ENCODE peak calls at places on chromosomes 7 and 10, in ten cellular contexts. One of them, this sample, is unnamed.

GRCh38 chr7:106021211-106022067 is 58.4 kb downstream of the CDHR3 start:
- DNase-seq in GM13977: no peak
- DNase-seq in tibial artery: no peak
- DNase-seq in activated CD4-positive, alpha-beta T cell treated with anti-CD3 and anti-CD28 coated beads for 48 hours: no peak
- DNase-seq in progenitor cell of endocrine pancreas: no peak
- DNase-seq in dorsolateral prefrontal cortex: no peak
- DNase-seq in GM03348: no peak
- DNase-seq in GM12865: no peak
- DNase-seq in GM04504: no peak
- DNase-seq in activated naive CD8-positive, alpha-beta T cell treated with anti-CD3 and anti-CD28 coated beads, Interleukin-2, amount 50 U/mL, for 24 hours: no peak
- DNase-seq in this sample: no peak

GRCh38 chr10:132698761-132699391 is 87.1 kb downstream of the NKX6-2 start:
- DNase-seq in GM13977: no peak
- DNase-seq in tibial artery: peak; percentile 7
- DNase-seq in activated CD4-positive, alpha-beta T cell treated with anti-CD3 and anti-CD28 coated beads for 48 hours: no peak
- DNase-seq in progenitor cell of endocrine pancreas: no peak
- DNase-seq in dorsolateral prefrontal cortex: no peak
- DNase-seq in GM03348: no peak
- DNase-seq in GM12865: no peak
- DNase-seq in GM04504: no peak
- DNase-seq in activated naive CD8-positive, alpha-beta T cell treated with anti-CD3 and anti-CD28 coated beads, Interleukin-2, amount 50 U/mL, for 24 hours: no peak
- DNase-seq in this sample: no peak

GRCh38 chr7:135512135-135512887 is 2.4 kb upstream of the CNOT4 start:
- DNase-seq in GM13977: peak; percentile 68
- DNase-seq in tibial artery: no peak
- DNase-seq in activated CD4-positive, alpha-beta T cell treated with anti-CD3 and anti-CD28 coated beads for 48 hours: peak; percentile 19
- DNase-seq in progenitor cell of endocrine pancreas: no peak
- DNase-seq in dorsolateral prefrontal cortex: no peak
- DNase-seq in GM03348: peak; percentile 55
- DNase-seq in GM12865: peak; percentile 89
- DNase-seq in GM04504: no peak
- DNase-seq in activated naive CD8-positive, alpha-beta T cell treated with anti-CD3 and anti-CD28 coated beads, Interleukin-2, amount 50 U/mL, for 24 hours: peak; percentile 5
- DNase-seq in this sample: no peak

GRCh38 chr7:90483236-90483635 is 13.8 kb downstream of the PTTG1IP2 start:
- DNase-seq in GM13977: no peak
- DNase-seq in tibial artery: no peak
- DNase-seq in activated CD4-positive, alpha-beta T cell treated with anti-CD3 and anti-CD28 coated beads for 48 hours: no peak
- DNase-seq in progenitor cell of endocrine pancreas: no peak
- DNase-seq in dorsolateral prefrontal cortex: no peak
- DNase-seq in GM03348: no peak
- DNase-seq in GM12865: no peak
- DNase-seq in GM04504: no peak
- DNase-seq in activated naive CD8-positive, alpha-beta T cell treated with anti-CD3 and anti-CD28 coated beads, Interleukin-2, amount 50 U/mL, for 24 hours: no peak
- DNase-seq in this sample: no peak

GRCh38 chr10:106722524-106722923 is 442.0 kb downstream of the SORCS1 start:
- DNase-seq in GM13977: no peak
- DNase-seq in tibial artery: no peak
- DNase-seq in activated CD4-positive, alpha-beta T cell treated with anti-CD3 and anti-CD28 coated beads for 48 hours: no peak
- DNase-seq in progenitor cell of endocrine pancreas: no peak
- DNase-seq in dorsolateral prefrontal cortex: no peak
- DNase-seq in GM03348: no peak
- DNase-seq in GM12865: no peak
- DNase-seq in GM04504: no peak
- DNase-seq in activated naive CD8-positive, alpha-beta T cell treated with anti-CD3 and anti-CD28 coated beads, Interleukin-2, amount 50 U/mL, for 24 hours: no peak
- DNase-seq in this sample: no peak

GRCh38 chr7:151172273-151173141 is 5.0 kb upstream of the GBX1 start:
- DNase-seq in GM13977: peak; percentile 94
- DNase-seq in tibial artery: peak; percentile 63
- DNase-seq in activated CD4-positive, alpha-beta T cell treated with anti-CD3 and anti-CD28 coated beads for 48 hours: peak; percentile 86
- DNase-seq in progenitor cell of endocrine pancreas: peak; percentile 79
- DNase-seq in dorsolateral prefrontal cortex: peak; percentile 64
- DNase-seq in GM03348: peak; percentile 95
- DNase-seq in GM12865: peak; percentile 78
- DNase-seq in GM04504: peak; percentile 26
- DNase-seq in activated naive CD8-positive, alpha-beta T cell treated with anti-CD3 and anti-CD28 coated beads, Interleukin-2, amount 50 U/mL, for 24 hours: peak; percentile 84
- DNase-seq in this sample: peak; percentile 87

GRCh38 chr10:114009281-114009996 is 34.2 kb upstream of the ADRB1 start:
- DNase-seq in GM13977: no peak
- DNase-seq in tibial artery: no peak
- DNase-seq in activated CD4-positive, alpha-beta T cell treated with anti-CD3 and anti-CD28 coated beads for 48 hours: no peak
- DNase-seq in progenitor cell of endocrine pancreas: no peak
- DNase-seq in dorsolateral prefrontal cortex: no peak
- DNase-seq in GM03348: no peak
- DNase-seq in GM12865: no peak
- DNase-seq in GM04504: no peak
- DNase-seq in activated naive CD8-positive, alpha-beta T cell treated with anti-CD3 and anti-CD28 coated beads, Interleukin-2, amount 50 U/mL, for 24 hours: no peak
- DNase-seq in this sample: no peak

GRCh38 chr7:105654994-105655900 is 74.0 kb upstream of the EFCAB10 start:
- DNase-seq in GM13977: no peak
- DNase-seq in tibial artery: no peak
- DNase-seq in activated CD4-positive, alpha-beta T cell treated with anti-CD3 and anti-CD28 coated beads for 48 hours: no peak
- DNase-seq in progenitor cell of endocrine pancreas: no peak
- DNase-seq in dorsolateral prefrontal cortex: no peak
- DNase-seq in GM03348: peak; percentile 31
- DNase-seq in GM12865: no peak
- DNase-seq in GM04504: no peak
- DNase-seq in activated naive CD8-positive, alpha-beta T cell treated with anti-CD3 and anti-CD28 coated beads, Interleukin-2, amount 50 U/mL, for 24 hours: no peak
- DNase-seq in this sample: no peak

GRCh38 chr7:92135100-92135429 is 788 bp upstream of the CYP51A1 start:
- DNase-seq in GM13977: peak; percentile 32
- DNase-seq in tibial artery: no peak
- DNase-seq in activated CD4-positive, alpha-beta T cell treated with anti-CD3 and anti-CD28 coated beads for 48 hours: no peak
- DNase-seq in progenitor cell of endocrine pancreas: no peak
- DNase-seq in dorsolateral prefrontal cortex: peak; percentile 33
- DNase-seq in GM03348: peak; percentile 12
- DNase-seq in GM12865: peak; percentile 35
- DNase-seq in GM04504: no peak
- DNase-seq in activated naive CD8-positive, alpha-beta T cell treated with anti-CD3 and anti-CD28 coated beads, Interleukin-2, amount 50 U/mL, for 24 hours: peak; percentile 12
- DNase-seq in this sample: peak; percentile 15

GRCh38 chr10:115879372-115879771 is 393.6 kb downstream of the GFRA1 start:
- DNase-seq in GM13977: peak; percentile 13
- DNase-seq in tibial artery: no peak
- DNase-seq in activated CD4-positive, alpha-beta T cell treated with anti-CD3 and anti-CD28 coated beads for 48 hours: no peak
- DNase-seq in progenitor cell of endocrine pancreas: no peak
- DNase-seq in dorsolateral prefrontal cortex: no peak
- DNase-seq in GM03348: no peak
- DNase-seq in GM12865: peak; percentile 39
- DNase-seq in GM04504: no peak
- DNase-seq in activated naive CD8-positive, alpha-beta T cell treated with anti-CD3 and anti-CD28 coated beads, Interleukin-2, amount 50 U/mL, for 24 hours: no peak
- DNase-seq in this sample: no peak

GRCh38 chr7:16399265-16399801 is 22.0 kb downstream of the CRPPA start:
- DNase-seq in GM13977: no peak
- DNase-seq in tibial artery: no peak
- DNase-seq in activated CD4-positive, alpha-beta T cell treated with anti-CD3 and anti-CD28 coated beads for 48 hours: no peak
- DNase-seq in progenitor cell of endocrine pancreas: no peak
- DNase-seq in dorsolateral prefrontal cortex: no peak
- DNase-seq in GM03348: no peak
- DNase-seq in GM12865: no peak
- DNase-seq in GM04504: no peak
- DNase-seq in activated naive CD8-positive, alpha-beta T cell treated with anti-CD3 and anti-CD28 coated beads, Interleukin-2, amount 50 U/mL, for 24 hours: no peak
- DNase-seq in this sample: no peak

GRCh38 chr10:33413093-33413442 is 78.6 kb upstream of the NRP1 start:
- DNase-seq in GM13977: no peak
- DNase-seq in tibial artery: no peak
- DNase-seq in activated CD4-positive, alpha-beta T cell treated with anti-CD3 and anti-CD28 coated beads for 48 hours: no peak
- DNase-seq in progenitor cell of endocrine pancreas: no peak
- DNase-seq in dorsolateral prefrontal cortex: no peak
- DNase-seq in GM03348: no peak
- DNase-seq in GM12865: no peak
- DNase-seq in GM04504: no peak
- DNase-seq in activated naive CD8-positive, alpha-beta T cell treated with anti-CD3 and anti-CD28 coated beads, Interleukin-2, amount 50 U/mL, for 24 hours: no peak
- DNase-seq in this sample: no peak

GRCh38 chr10:28248092-28248491 is 54.8 kb downstream of the MPP7 start:
- DNase-seq in GM13977: no peak
- DNase-seq in tibial artery: no peak
- DNase-seq in activated CD4-positive, alpha-beta T cell treated with anti-CD3 and anti-CD28 coated beads for 48 hours: no peak
- DNase-seq in progenitor cell of endocrine pancreas: no peak
- DNase-seq in dorsolateral prefrontal cortex: no peak
- DNase-seq in GM03348: peak; percentile 14
- DNase-seq in GM12865: no peak
- DNase-seq in GM04504: peak; percentile 55
- DNase-seq in activated naive CD8-positive, alpha-beta T cell treated with anti-CD3 and anti-CD28 coated beads, Interleukin-2, amount 50 U/mL, for 24 hours: no peak
- DNase-seq in this sample: no peak

GRCh38 chr10:123669901-123670300 is 3.7 kb downstream of the GPR26 start:
- DNase-seq in GM13977: no peak
- DNase-seq in tibial artery: no peak
- DNase-seq in activated CD4-positive, alpha-beta T cell treated with anti-CD3 and anti-CD28 coated beads for 48 hours: no peak
- DNase-seq in progenitor cell of endocrine pancreas: no peak
- DNase-seq in dorsolateral prefrontal cortex: no peak
- DNase-seq in GM03348: peak; percentile 54
- DNase-seq in GM12865: no peak
- DNase-seq in GM04504: peak; percentile 40
- DNase-seq in activated naive CD8-positive, alpha-beta T cell treated with anti-CD3 and anti-CD28 coated beads, Interleukin-2, amount 50 U/mL, for 24 hours: no peak
- DNase-seq in this sample: no peak

GRCh38 chr10:5840314-5841307 is 27.4 kb upstream of the GDI2 start:
- DNase-seq in GM13977: peak; percentile 75
- DNase-seq in tibial artery: no peak
- DNase-seq in activated CD4-positive, alpha-beta T cell treated with anti-CD3 and anti-CD28 coated beads for 48 hours: no peak
- DNase-seq in progenitor cell of endocrine pancreas: no peak
- DNase-seq in dorsolateral prefrontal cortex: peak; percentile 77
- DNase-seq in GM03348: peak; percentile 40
- DNase-seq in GM12865: peak; percentile 88
- DNase-seq in GM04504: no peak
- DNase-seq in activated naive CD8-positive, alpha-beta T cell treated with anti-CD3 and anti-CD28 coated beads, Interleukin-2, amount 50 U/mL, for 24 hours: peak; percentile 40
- DNase-seq in this sample: peak; percentile 40

GRCh38 chr10:109996225-109996624 is 11.6 kb upstream of the ADD3 start:
- DNase-seq in GM13977: no peak
- DNase-seq in tibial artery: no peak
- DNase-seq in activated CD4-positive, alpha-beta T cell treated with anti-CD3 and anti-CD28 coated beads for 48 hours: no peak
- DNase-seq in progenitor cell of endocrine pancreas: no peak
- DNase-seq in dorsolateral prefrontal cortex: no peak
- DNase-seq in GM03348: no peak
- DNase-seq in GM12865: peak; percentile 44
- DNase-seq in GM04504: peak; percentile 17
- DNase-seq in activated naive CD8-positive, alpha-beta T cell treated with anti-CD3 and anti-CD28 coated beads, Interleukin-2, amount 50 U/mL, for 24 hours: no peak
- DNase-seq in this sample: no peak

GRCh38 chr7:121406-121805 is 71.0 kb upstream of the FAM20C start:
- DNase-seq in GM13977: no peak
- DNase-seq in tibial artery: no peak
- DNase-seq in activated CD4-positive, alpha-beta T cell treated with anti-CD3 and anti-CD28 coated beads for 48 hours: no peak
- DNase-seq in progenitor cell of endocrine pancreas: no peak
- DNase-seq in dorsolateral prefrontal cortex: no peak
- DNase-seq in GM03348: no peak
- DNase-seq in GM12865: no peak
- DNase-seq in GM04504: no peak
- DNase-seq in activated naive CD8-positive, alpha-beta T cell treated with anti-CD3 and anti-CD28 coated beads, Interleukin-2, amount 50 U/mL, for 24 hours: no peak
- DNase-seq in this sample: no peak

GRCh38 chr10:123154943-123155505 is 822 bp downstream of the BUB3 start:
- DNase-seq in GM13977: no peak
- DNase-seq in tibial artery: no peak
- DNase-seq in activated CD4-positive, alpha-beta T cell treated with anti-CD3 and anti-CD28 coated beads for 48 hours: peak; percentile 44
- DNase-seq in progenitor cell of endocrine pancreas: no peak
- DNase-seq in dorsolateral prefrontal cortex: no peak
- DNase-seq in GM03348: no peak
- DNase-seq in GM12865: no peak
- DNase-seq in GM04504: no peak
- DNase-seq in activated naive CD8-positive, alpha-beta T cell treated with anti-CD3 and anti-CD28 coated beads, Interleukin-2, amount 50 U/mL, for 24 hours: peak; percentile 34
- DNase-seq in this sample: no peak

GRCh38 chr7:114662002-114662677 is 247.5 kb downstream of the FOXP2 start:
- DNase-seq in GM13977: no peak
- DNase-seq in tibial artery: no peak
- DNase-seq in activated CD4-positive, alpha-beta T cell treated with anti-CD3 and anti-CD28 coated beads for 48 hours: no peak
- DNase-seq in progenitor cell of endocrine pancreas: no peak
- DNase-seq in dorsolateral prefrontal cortex: no peak
- DNase-seq in GM03348: no peak
- DNase-seq in GM12865: no peak
- DNase-seq in GM04504: no peak
- DNase-seq in activated naive CD8-positive, alpha-beta T cell treated with anti-CD3 and anti-CD28 coated beads, Interleukin-2, amount 50 U/mL, for 24 hours: no peak
- DNase-seq in this sample: no peak

GRCh38 chr10:33306756-33307519 is 27.5 kb downstream of the NRP1 start:
- DNase-seq in GM13977: no peak
- DNase-seq in tibial artery: no peak
- DNase-seq in activated CD4-positive, alpha-beta T cell treated with anti-CD3 and anti-CD28 coated beads for 48 hours: no peak
- DNase-seq in progenitor cell of endocrine pancreas: no peak
- DNase-seq in dorsolateral prefrontal cortex: no peak
- DNase-seq in GM03348: peak; percentile 18
- DNase-seq in GM12865: no peak
- DNase-seq in GM04504: peak; percentile 69
- DNase-seq in activated naive CD8-positive, alpha-beta T cell treated with anti-CD3 and anti-CD28 coated beads, Interleukin-2, amount 50 U/mL, for 24 hours: no peak
- DNase-seq in this sample: no peak

GRCh38 chr7:133510326-133511055 is 257.6 kb downstream of the EXOC4 start:
- DNase-seq in GM13977: no peak
- DNase-seq in tibial artery: no peak
- DNase-seq in activated CD4-positive, alpha-beta T cell treated with anti-CD3 and anti-CD28 coated beads for 48 hours: no peak
- DNase-seq in progenitor cell of endocrine pancreas: no peak
- DNase-seq in dorsolateral prefrontal cortex: no peak
- DNase-seq in GM03348: no peak
- DNase-seq in GM12865: no peak
- DNase-seq in GM04504: no peak
- DNase-seq in activated naive CD8-positive, alpha-beta T cell treated with anti-CD3 and anti-CD28 coated beads, Interleukin-2, amount 50 U/mL, for 24 hours: no peak
- DNase-seq in this sample: no peak

GRCh38 chr10:69446229-69446628 is 5.0 kb upstream of the TSPAN15 start:
- DNase-seq in GM13977: no peak
- DNase-seq in tibial artery: no peak
- DNase-seq in activated CD4-positive, alpha-beta T cell treated with anti-CD3 and anti-CD28 coated beads for 48 hours: no peak
- DNase-seq in progenitor cell of endocrine pancreas: no peak
- DNase-seq in dorsolateral prefrontal cortex: no peak
- DNase-seq in GM03348: no peak
- DNase-seq in GM12865: no peak
- DNase-seq in GM04504: no peak
- DNase-seq in activated naive CD8-positive, alpha-beta T cell treated with anti-CD3 and anti-CD28 coated beads, Interleukin-2, amount 50 U/mL, for 24 hours: no peak
- DNase-seq in this sample: no peak

GRCh38 chr10:121647401-121647800 is 49.2 kb upstream of the FGFR2 start:
- DNase-seq in GM13977: no peak
- DNase-seq in tibial artery: no peak
- DNase-seq in activated CD4-positive, alpha-beta T cell treated with anti-CD3 and anti-CD28 coated beads for 48 hours: no peak
- DNase-seq in progenitor cell of endocrine pancreas: no peak
- DNase-seq in dorsolateral prefrontal cortex: no peak
- DNase-seq in GM03348: no peak
- DNase-seq in GM12865: no peak
- DNase-seq in GM04504: no peak
- DNase-seq in activated naive CD8-positive, alpha-beta T cell treated with anti-CD3 and anti-CD28 coated beads, Interleukin-2, amount 50 U/mL, for 24 hours: no peak
- DNase-seq in this sample: no peak

This sample was measured in stimulated activated naive CD8-positive, alpha-beta T cell treated with anti-CD3 and anti-CD28 coated beads, Interleukin-15, Interleukin-2, amounts not matched to agents 100 U/mL and 50 U/mL, for 24 hours.